ENCODE peak calls at places on chromosome 5, in six cellular contexts. T is stimulated activated CD4-positive, alpha-beta T cell treated with anti-CD3 and anti-CD28 coated beads, Interleukin-2, amount 100 ng/mL, for 24 hours; N is NCI-H1105 treated with DMSO at 0.1 percent for 48 hours; X is NCI-H345; V is mesenchymal stem cell; D is NCI-H1930. F is an unnamed sample.

GRCh38 chr5:54520438-54520846 is 2.9 kb downstream of the SNX18 start:
- DNase-seq in T (no peak), N (no peak), D (no peak), X (no peak), V (peak), F (no peak)

GRCh38 chr5:54774281-54775171 is 210.9 kb downstream of the ESM1 start:
- DNase-seq in N (no peak), D (no peak), X (no peak), V (no peak), T (no peak), F (no peak)

GRCh38 chr5:176514244-176514918 is 22.8 kb downstream of the RNF44 start:
- DNase-seq in V (no peak), X (no peak), D (no peak), T (no peak), N (no peak), F (no peak)

GRCh38 chr5:137466888-137467287 is 32.2 kb downstream of the SPOCK1 start:
- DNase-seq in T (no peak), D (no peak), X (no peak), V (no peak), N (no peak), F (no peak)

GRCh38 chr5:7317751-7318150 is 78.2 kb upstream of the ADCY2 start:
- DNase-seq in X (no peak), V (no peak), N (no peak), T (no peak), D (no peak), F (no peak)

GRCh38 chr5:59003124-59003523 is 420.2 kb downstream of the RAB3C start:
- DNase-seq in X (no peak), T (no peak), D (no peak), N (no peak), V (no peak), F (no peak)

GRCh38 chr5:30105186-30105585 is 1088.3 kb upstream of the CDH6 start:
- DNase-seq in X (no peak), T (no peak), V (no peak), N (no peak), D (no peak), F (no peak)

GRCh38 chr5:61254969-61255555 is 77.0 kb upstream of the ZSWIM6 start:
- DNase-seq in V (no peak), X (no peak), T (no peak), D (no peak), N (no peak), F (no peak)

GRCh38 chr5:171155621-171156020 is 153.4 kb upstream of the TLX3 start:
- DNase-seq in X (no peak), V (peak), T (no peak), D (no peak), N (no peak), F (no peak)

GRCh38 chr5:52706775-52707174 is 80.9 kb upstream of the ITGA1 start:
- DNase-seq in T (no peak), V (no peak), N (no peak), X (no peak), D (no peak), F (no peak)

GRCh38 chr5:61409568-61409967 is 77.5 kb downstream of the ZSWIM6 start:
- DNase-seq in X (no peak), D (no peak), T (no peak), N (no peak), V (peak), F (peak)

GRCh38 chr5:62616615-62617277 is 38.1 kb downstream of the LRRC70 start:
- DNase-seq in D (no peak), X (no peak), T (no peak), V (no peak), N (no peak), F (no peak)

GRCh38 chr5:127216906-127217675 is 73.5 kb upstream of the MEGF10 start:
- DNase-seq in X (no peak), N (no peak), V (no peak), T (no peak), D (no peak), F (no peak)

GRCh38 chr5:97142521-97143254 is at the start of gene LIX1:
- DNase-seq in X (peak), V (peak), D (no peak), N (peak), T (peak), F (peak)

GRCh38 chr5:178640331-178641045 is 13.6 kb upstream of the CLK4 start:
- DNase-seq in X (no peak), D (no peak), V (no peak), N (no peak), T (no peak), F (no peak)

GRCh38 chr5:87069974-87070608 is 197.6 kb upstream of the RASA1 start:
- DNase-seq in V (peak), X (no peak), N (no peak), T (no peak), D (no peak), F (peak)

GRCh38 chr5:73222173-73222572 is 49.2 kb downstream of the TMEM174 start:
- DNase-seq in X (peak), N (no peak), V (no peak), D (no peak), T (no peak), F (no peak)

GRCh38 chr5:137760294-137761019 is 6.3 kb upstream of the HNRNPA0 start:
- DNase-seq in T (no peak), X (no peak), V (no peak), D (no peak), N (no peak), F (no peak)

GRCh38 chr5:81233080-81233634 is at the start of gene CKMT2:
- DNase-seq in D (no peak), N (no peak), T (peak), V (peak), X (no peak), F (no peak)

GRCh38 chr5:149938791-149939358 is 5.7 kb downstream of the PDE6A start:
- DNase-seq in X (no peak), N (no peak), D (no peak), T (no peak), V (peak), F (no peak)

GRCh38 chr5:76471994-76472337 is 68.9 kb downstream of the IQGAP2 start:
- DNase-seq in V (no peak), N (no peak), D (no peak), X (no peak), T (no peak), F (no peak)

GRCh38 chr5:117587111-117587510 is 1012.5 kb upstream of the SEMA6A start:
- DNase-seq in V (no peak), D (no peak), X (no peak), N (no peak), T (no peak), F (no peak)

GRCh38 chr5:67308988-67309688 is 112.5 kb upstream of the CD180 start:
- DNase-seq in V (no peak), D (no peak), T (no peak), X (no peak), N (no peak), F (no peak)

GRCh38 chr5:142385194-142385593 is 60.4 kb upstream of the SPRY4 start:
- DNase-seq in X (no peak), D (no peak), V (peak), T (no peak), N (no peak), F (no peak)

GRCh38 chr5:41346609-41347008 is 133.3 kb upstream of the C6 start:
- DNase-seq in T (no peak), X (no peak), V (no peak), N (no peak), D (no peak), F (no peak)

GRCh38 chr5:180787025-180787424 is 15.6 kb downstream of the MGAT1 start:
- DNase-seq in N (no peak), V (peak), T (no peak), X (no peak), D (no peak), F (no peak)

GRCh38 chr5:53942724-53943123 is 367.6 kb downstream of the ARL15 start:
- DNase-seq in N (no peak), V (peak), T (no peak), D (no peak), X (no peak), F (no peak)

GRCh38 chr5:118611332-118611945 is 376.9 kb downstream of the DTWD2 start:
- DNase-seq in T (peak), V (peak), D (no peak), N (no peak), X (no peak), F (peak)

GRCh38 chr5:112136773-112137172 is 282.3 kb downstream of the EPB41L4A start:
- DNase-seq in X (no peak), V (no peak), D (no peak), N (no peak), T (no peak), F (no peak)

GRCh38 chr5:159430361-159431018 is 100.2 kb upstream of the IL12B start:
- DNase-seq in D (no peak), N (no peak), X (no peak), V (no peak), T (no peak), F (no peak)

GRCh38 chr5:122195784-122196394 is 66.5 kb downstream of the ZNF474 start:
- DNase-seq in X (peak), D (no peak), V (peak), N (peak), T (no peak), F (no peak)

GRCh38 chr5:39760385-39761198 is 335.8 kb upstream of the DAB2 start:
- DNase-seq in D (no peak), V (peak), N (no peak), T (no peak), X (no peak), F (no peak)

GRCh38 chr5:122434547-122434946 is 122.5 kb downstream of the SNCAIP start:
- DNase-seq in X (no peak), V (no peak), D (no peak), N (no peak), T (no peak), F (no peak)

GRCh38 chr5:37002176-37002751 is 125.7 kb downstream of the NIPBL start:
- DNase-seq in X (no peak), V (no peak), N (no peak), D (no peak), T (no peak), F (peak)

F was measured in HuH-7.